ENCODE peak calls at places on chromosomes 5 and 9, in four cellular contexts. One of them, this sample, is unnamed.
A peak's percentile ranks its signal among the peaks of the same experiment; 100 is the strongest.

GRCh38 chr5:40078907-40079575 is 600.7 kb upstream of the PTGER4 start:
- DNase-seq in HepG2: no peak
- DNase-seq in GM12878: no peak
- DNase-seq in H1: no peak
- DNase-seq in this sample: no peak

GRCh38 chr5:149760700-149761187 is 30.6 kb downstream of the PPARGC1B start:
- DNase-seq in HepG2: no peak
- DNase-seq in GM12878: no peak
- DNase-seq in H1: no peak
- DNase-seq in this sample: peak; percentile 11

GRCh38 chr9:91376239-91376638 is 14.5 kb upstream of the AUH start:
- DNase-seq in HepG2: no peak
- DNase-seq in GM12878: no peak
- DNase-seq in H1: no peak
- DNase-seq in this sample: no peak

GRCh38 chr5:93428868-93429267 is 152.2 kb downstream of the NR2F1-AS1 start:
- DNase-seq in HepG2: no peak
- DNase-seq in GM12878: no peak
- DNase-seq in H1: no peak
- DNase-seq in this sample: no peak

GRCh38 chr5:134567651-134568338 is 42.3 kb downstream of the JADE2 start:
- DNase-seq in HepG2: no peak
- DNase-seq in GM12878: no peak
- DNase-seq in H1: no peak
- DNase-seq in this sample: no peak

GRCh38 chr5:106522296-106522695 is 1148.4 kb downstream of the EFNA5 start:
- DNase-seq in HepG2: no peak
- DNase-seq in GM12878: no peak
- DNase-seq in H1: no peak
- DNase-seq in this sample: no peak

GRCh38 chr9:127767405-127767804 is 11.1 kb downstream of the SH2D3C start:
- DNase-seq in HepG2: no peak
- DNase-seq in GM12878: no peak
- DNase-seq in H1: no peak
- DNase-seq in this sample: no peak

GRCh38 chr5:96083361-96083881 is 121.8 kb upstream of the ELL2 start:
- DNase-seq in HepG2: no peak
- DNase-seq in GM12878: no peak
- DNase-seq in H1: no peak
- DNase-seq in this sample: peak; percentile 56

GRCh38 chr5:136065588-136065987 is 36.8 kb downstream of the TGFBI start:
- DNase-seq in HepG2: no peak
- DNase-seq in GM12878: no peak
- DNase-seq in H1: no peak
- DNase-seq in this sample: no peak

GRCh38 chr5:35048910-35049309 is 1.2 kb upstream of the AGXT2 start:
- DNase-seq in HepG2: no peak
- DNase-seq in GM12878: no peak
- DNase-seq in H1: no peak
- DNase-seq in this sample: no peak

GRCh38 chr9:13974891-13975290 is 339.1 kb downstream of the NFIB start:
- DNase-seq in HepG2: no peak
- DNase-seq in GM12878: no peak
- DNase-seq in H1: no peak
- DNase-seq in this sample: no peak

GRCh38 chr5:54249210-54250028 is 61.0 kb downstream of the ARL15 start:
- DNase-seq in HepG2: no peak
- DNase-seq in GM12878: no peak
- DNase-seq in H1: no peak
- DNase-seq in this sample: no peak

GRCh38 chr5:1736889-1737711 is 62.5 kb downstream of the MRPL36 start:
- DNase-seq in HepG2: no peak
- DNase-seq in GM12878: no peak
- DNase-seq in H1: peak; percentile 49
- DNase-seq in this sample: no peak

GRCh38 chr9:127568971-127569818 is 42.9 kb upstream of the STXBP1 start:
- DNase-seq in HepG2: peak; percentile 55
- DNase-seq in GM12878: no peak
- DNase-seq in H1: peak; percentile 83
- DNase-seq in this sample: peak; percentile 68

GRCh38 chr9:133986774-133987454 is 5.2 kb downstream of the VAV2 start:
- DNase-seq in HepG2: no peak
- DNase-seq in GM12878: no peak
- DNase-seq in H1: no peak
- DNase-seq in this sample: no peak

GRCh38 chr5:82313016-82313415 is 34.9 kb upstream of the RPS23 start:
- DNase-seq in HepG2: no peak
- DNase-seq in GM12878: no peak
- DNase-seq in H1: no peak
- DNase-seq in this sample: no peak

GRCh38 chr5:143263272-143263810 is 140.1 kb downstream of the NR3C1 start:
- DNase-seq in HepG2: no peak
- DNase-seq in GM12878: no peak
- DNase-seq in H1: no peak
- DNase-seq in this sample: no peak

GRCh38 chr5:143262393-143263174 is 140.9 kb downstream of the NR3C1 start:
- DNase-seq in HepG2: peak; percentile 27
- DNase-seq in GM12878: peak; percentile 48
- DNase-seq in H1: no peak
- DNase-seq in this sample: no peak

GRCh38 chr5:143258559-143259253 is 144.8 kb downstream of the NR3C1 start:
- DNase-seq in HepG2: no peak
- DNase-seq in GM12878: no peak
- DNase-seq in H1: no peak
- DNase-seq in this sample: no peak

GRCh38 chr5:143259254-143259605 is 144.3 kb downstream of the NR3C1 start:
- DNase-seq in HepG2: no peak
- DNase-seq in GM12878: no peak
- DNase-seq in H1: no peak
- DNase-seq in this sample: no peak

GRCh38 chr5:143261748-143262392 is 141.6 kb downstream of the NR3C1 start:
- DNase-seq in HepG2: no peak
- DNase-seq in GM12878: no peak
- DNase-seq in H1: no peak
- DNase-seq in this sample: no peak
- TF ChIP-seq YY1 in HepG2: no peak
- TF ChIP-seq YY1 in GM12878: no peak
- TF ChIP-seq YY1 in H1: no peak
- TF ChIP-seq YY1 in this sample: no peak

DNA sequence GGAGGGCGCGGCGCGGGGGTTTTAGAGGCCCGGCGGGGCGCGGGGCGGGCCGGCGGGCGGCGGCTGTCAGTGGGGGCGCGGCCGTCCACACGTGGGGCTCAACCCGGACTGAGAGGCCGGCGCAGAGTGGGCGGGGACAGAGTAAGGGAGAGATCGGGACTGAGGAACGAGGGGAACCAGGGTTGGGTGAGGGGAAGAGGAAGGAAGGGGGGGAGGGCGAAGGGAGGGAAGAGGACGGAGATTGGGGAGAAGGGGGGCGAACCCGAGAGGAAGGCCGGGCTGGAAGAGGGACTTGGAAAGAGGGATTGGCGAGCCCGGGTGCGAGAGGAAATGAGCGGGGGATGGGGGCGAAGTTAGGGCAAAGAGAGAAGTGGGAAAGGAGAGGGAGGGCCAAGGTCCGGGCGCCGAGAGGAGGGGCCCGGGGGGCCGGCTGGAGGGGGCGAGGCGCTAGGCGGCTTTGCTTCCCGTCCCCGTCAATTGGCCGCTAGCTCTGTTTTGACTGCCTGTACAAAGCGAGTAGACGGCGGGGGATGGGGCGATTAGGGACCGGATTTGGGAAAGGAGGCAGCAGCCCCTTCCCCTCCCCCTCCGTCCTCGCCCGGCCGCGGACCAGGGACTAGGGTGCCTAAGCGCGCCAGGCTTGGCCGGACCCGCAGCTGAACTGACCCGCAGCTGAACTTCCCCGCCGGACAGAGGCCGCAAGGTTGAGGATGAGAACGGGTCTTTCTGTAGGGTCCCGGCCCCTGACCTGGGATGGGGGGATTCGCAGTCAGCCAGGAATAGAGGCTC is 398 bp upstream of the FBN2 start:
- DNase-seq in HepG2: no peak
- DNase-seq in GM12878: no peak
- DNase-seq in H1: peak; percentile 84
- DNase-seq in this sample: peak; percentile 79
- TF ChIP-seq SUZ12 in HepG2: no peak
- TF ChIP-seq SUZ12 in GM12878: no peak
- TF ChIP-seq SUZ12 in H1: peak; percentile 47
- TF ChIP-seq SUZ12 in this sample: no peak

GRCh38 chr5:132475531-132475930 is 15.0 kb downstream of the IRF1 start:
- DNase-seq in HepG2: peak; percentile 38
- DNase-seq in GM12878: no peak
- DNase-seq in H1: no peak
- DNase-seq in this sample: no peak

GRCh38 chr5:132473608-132474007 is 17.0 kb downstream of the IRF1 start:
- DNase-seq in HepG2: no peak
- DNase-seq in GM12878: no peak
- DNase-seq in H1: no peak
- DNase-seq in this sample: no peak

GRCh38 chr5:132474131-132474723 is 16.3 kb downstream of the IRF1 start:
- DNase-seq in HepG2: no peak
- DNase-seq in GM12878: no peak
- DNase-seq in H1: no peak
- DNase-seq in this sample: no peak

GRCh38 chr5:132475939-132476852 is 14.4 kb downstream of the IRF1 start:
- DNase-seq in HepG2: peak; percentile 83
- DNase-seq in GM12878: no peak
- DNase-seq in H1: no peak
- DNase-seq in this sample: no peak

DNA sequence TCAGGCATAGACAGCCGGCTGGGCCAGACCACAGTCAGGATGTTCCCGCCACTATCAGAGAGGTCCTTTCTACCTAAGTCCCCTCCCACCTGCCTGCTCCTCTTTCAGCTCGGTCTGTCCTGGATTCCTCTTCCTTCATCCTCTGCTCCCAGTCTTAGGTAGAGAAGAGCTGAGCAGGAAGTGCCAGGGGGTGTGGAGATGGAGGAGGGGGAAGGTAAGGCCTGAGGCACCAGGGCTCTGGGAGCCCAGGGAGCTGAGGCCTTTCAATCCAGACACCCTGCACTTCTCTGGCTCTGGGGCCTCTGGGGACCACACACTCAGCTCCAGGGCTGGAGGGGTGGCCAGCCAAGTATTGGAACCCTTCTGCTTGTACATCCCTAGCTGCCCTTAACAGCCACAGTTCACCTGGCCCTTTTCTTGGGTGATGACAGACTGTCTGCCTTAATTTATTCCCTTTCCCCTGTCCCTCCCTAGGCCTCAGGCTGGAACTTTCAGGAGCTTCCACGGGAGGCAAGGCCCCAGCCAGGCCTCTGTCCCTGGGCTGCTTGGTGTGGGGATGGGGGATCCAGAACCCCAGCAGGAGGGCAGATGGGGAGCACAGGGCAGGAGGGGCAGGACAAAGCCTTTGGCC is 15.6 kb downstream of the IRF1 start:
- DNase-seq in HepG2: no peak
- DNase-seq in GM12878: no peak
- DNase-seq in H1: no peak
- DNase-seq in this sample: no peak
- TF ChIP-seq YY1 in HepG2: no peak
- TF ChIP-seq YY1 in GM12878: no peak
- TF ChIP-seq YY1 in H1: no peak
- TF ChIP-seq YY1 in this sample: no peak

DNA sequence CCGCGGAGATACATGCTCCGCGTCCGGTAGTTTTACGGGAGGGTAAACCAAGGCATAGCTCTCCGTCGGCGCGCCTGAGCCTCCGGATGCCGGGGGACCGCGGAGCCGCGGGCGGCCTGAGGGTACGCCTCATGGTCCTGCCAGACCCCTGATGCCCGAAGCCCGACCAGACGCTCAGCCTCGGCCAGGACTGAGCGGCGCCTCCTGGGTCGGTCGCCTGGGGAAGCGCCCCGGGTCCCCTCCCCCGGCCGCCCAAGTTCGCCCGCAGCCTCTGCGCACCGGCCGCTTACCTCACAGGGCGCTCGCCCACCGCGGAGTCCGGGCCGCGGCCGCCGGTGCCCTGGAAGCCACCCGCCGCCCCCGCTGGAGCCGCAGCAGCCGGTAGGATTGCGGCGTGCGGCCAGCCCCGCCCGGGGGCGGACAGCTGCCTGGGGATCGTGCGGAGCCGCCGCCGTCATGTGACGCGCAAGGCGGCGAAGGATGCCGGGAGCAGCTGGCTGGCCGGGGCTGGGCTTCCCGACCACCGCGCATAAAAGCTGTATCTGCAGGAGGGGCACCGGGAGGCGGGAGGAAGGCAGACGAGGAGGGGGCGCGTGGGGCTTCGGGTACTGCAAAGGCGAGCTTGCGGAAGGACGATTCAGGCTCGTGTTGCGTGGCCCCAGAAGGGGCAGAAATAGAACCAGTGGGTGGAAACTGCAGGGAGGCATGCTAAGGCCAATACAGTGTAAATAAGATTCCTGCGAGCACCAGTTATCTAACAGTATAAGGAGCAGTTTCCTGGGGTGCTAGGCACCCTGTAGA is at the start of gene FBXO10:
- DNase-seq in HepG2: no peak
- DNase-seq in GM12878: no peak
- DNase-seq in H1: peak; percentile 85
- DNase-seq in this sample: peak; percentile 63
- TF ChIP-seq SUZ12 in HepG2: no peak
- TF ChIP-seq SUZ12 in GM12878: no peak
- TF ChIP-seq SUZ12 in H1: no peak
- TF ChIP-seq SUZ12 in this sample: no peak

GRCh38 chr9:110429453-110429852 is 91.8 kb upstream of the TXNDC8 start:
- DNase-seq in HepG2: no peak
- DNase-seq in GM12878: no peak
- DNase-seq in H1: no peak
- DNase-seq in this sample: no peak

GRCh38 chr9:110427497-110428104 is 89.9 kb upstream of the TXNDC8 start:
- DNase-seq in HepG2: peak; percentile 18
- DNase-seq in GM12878: no peak
- DNase-seq in H1: peak; percentile 79
- DNase-seq in this sample: peak; percentile 57

DNA sequence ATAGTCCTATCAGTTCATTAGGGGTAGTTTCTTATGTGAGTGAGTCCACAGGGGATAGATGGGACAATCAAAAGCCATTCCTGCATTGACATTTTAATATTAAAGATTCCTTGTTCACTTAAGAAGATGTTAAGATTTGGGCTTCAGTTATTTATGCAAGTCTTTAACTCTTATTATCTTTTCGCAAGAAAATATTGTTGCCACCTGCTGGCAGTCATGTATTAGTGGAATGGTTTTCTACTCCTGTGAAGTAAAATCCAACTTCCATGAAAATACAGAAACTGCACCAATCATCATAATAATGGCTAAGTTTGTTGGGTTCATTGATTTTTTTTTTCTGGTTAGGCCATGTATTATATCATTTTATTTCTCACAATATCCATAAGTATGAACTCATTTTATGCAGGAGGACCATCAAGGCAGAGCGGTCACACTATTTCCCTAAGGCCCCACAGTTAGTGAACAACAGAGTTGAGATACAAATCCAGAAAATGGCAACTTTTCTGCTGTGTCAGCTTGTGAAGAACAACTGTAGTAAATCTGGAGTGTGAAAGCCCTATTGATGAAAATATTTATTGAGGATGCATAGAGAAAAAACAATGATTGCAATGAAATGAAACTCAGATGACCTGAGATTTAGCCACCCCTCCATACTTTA is 88.5 kb upstream of the TXNDC8 start:
- DNase-seq in HepG2: peak; percentile 11
- DNase-seq in GM12878: no peak
- DNase-seq in H1: no peak
- DNase-seq in this sample: no peak
- TF ChIP-seq YY1 in HepG2: no peak
- TF ChIP-seq YY1 in GM12878: no peak
- TF ChIP-seq YY1 in H1: no peak
- TF ChIP-seq YY1 in this sample: no peak